ENCODE peak calls at places on chromosomes 2 and 18, in seven cellular contexts. J, U, Z, H, T, Q and W are unnamed samples. For H3K4me1, the result is how much of the 10 kb centered on the place peaks cover.

GRCh38 chr2:170163666-170164065 is 14.3 kb upstream of the MYO3B start:
- DNase-seq in J (no peak), U (no peak), Z (no peak), H (no peak), T (no peak), Q (no peak), W (no peak)

GRCh38 chr2:182951948-182952663 is 85.7 kb upstream of the FRZB start:
- DNase-seq in J (no peak), U (no peak), Z (no peak), H (no peak), T (no peak), Q (no peak), W (no peak)

GRCh38 chr2:46119453-46119852 is 177.8 kb upstream of the EPAS1 start:
- DNase-seq in J (no peak), U (no peak), Z (no peak), H (no peak), T (no peak), Q (no peak), W (no peak)

GRCh38 chr2:63488118-63488713 is 100.1 kb downstream of the WDPCP start:
- DNase-seq in J (no peak), U (no peak), Z (peak), H (peak), T (peak), Q (no peak), W (no peak)

GRCh38 chr2:8546319-8547283 is 135.3 kb upstream of the ID2 start:
- DNase-seq in J (peak), U (peak), Z (no peak), H (peak), T (no peak), Q (no peak), W (no peak)

GRCh38 chr2:69915050-69915945 is at the start of gene MXD1:
- DNase-seq in J (peak), U (peak), Z (peak), H (peak), T (no peak), Q (no peak), W (no peak)

GRCh38 chr2:145066151-145066661 is 546.3 kb upstream of the ZEB2 start:
- DNase-seq in J (no peak), U (no peak), Z (peak), H (no peak), T (peak), Q (no peak), W (no peak)

GRCh38 chr2:127154985-127155650 is 48.2 kb upstream of the BIN1 start:
- DNase-seq in J (no peak), U (no peak), Z (no peak), H (no peak), T (no peak), Q (peak), W (no peak)

GRCh38 chr18:31203086-31203793 is 40.6 kb upstream of the DSC1 start:
- DNase-seq in J (peak), U (peak), Z (peak), H (no peak), T (no peak), Q (no peak), W (no peak)

GRCh38 chr2:68171684-68172083 is 14.0 kb downstream of the PNO1 start:
- DNase-seq in J (no peak), U (no peak), Z (no peak), H (no peak), T (no peak), Q (no peak), W (no peak)

GRCh38 chr2:160075171-160075570 is 12.8 kb upstream of the PLA2R1 start:
- DNase-seq in J (no peak), U (peak), Z (peak), H (no peak), T (no peak), Q (no peak), W (no peak)

GRCh38 chr2:102619414-102620319 is at the start of gene SLC9A2:
- DNase-seq in J (no peak), U (peak), Z (peak), H (no peak), T (no peak), Q (no peak), W (no peak)

GRCh38 chr2:12759248-12759647 is 42.5 kb downstream of the TRIB2 start:
- DNase-seq in J (no peak), U (no peak), Z (no peak), H (no peak), T (no peak), Q (no peak), W (no peak)

GRCh38 chr2:12819098-12819465 is 102.3 kb downstream of the TRIB2 start:
- DNase-seq in J (peak), U (peak), Z (peak), H (peak), T (peak), Q (peak), W (no peak)

GRCh38 chr2:68438455-68439303 is 28.4 kb downstream of the FBXO48 start:
- DNase-seq in J (no peak), U (no peak), Z (no peak), H (no peak), T (no peak), Q (no peak), W (no peak)

GRCh38 chr2:53210538-53210937 is 557.1 kb upstream of the CHAC2 start:
- DNase-seq in J (no peak), U (no peak), Z (no peak), H (no peak), T (no peak), Q (no peak), W (no peak)

GRCh38 chr2:151260492-151261239 is 997 bp downstream of the RBM43 start:
- DNase-seq in J (no peak), U (no peak), Z (no peak), H (no peak), T (no peak), Q (no peak), W (no peak)

GRCh38 chr2:120658285-120659158 is 77.1 kb upstream of the GLI2 start:
- DNase-seq in J (no peak), U (peak), Z (no peak), H (no peak), T (no peak), Q (no peak), W (no peak)

GRCh38 chr2:202044777-202045176 is 11.1 kb downstream of the FZD7 start:
- DNase-seq in J (no peak), U (no peak), Z (no peak), H (no peak), T (no peak), Q (no peak), W (no peak)

GRCh38 chr2:43074592-43075053 is 151.8 kb downstream of the ZFP36L2 start:
- DNase-seq in J (no peak), U (no peak), Z (no peak), H (no peak), T (no peak), Q (no peak), W (no peak)

DNA sequence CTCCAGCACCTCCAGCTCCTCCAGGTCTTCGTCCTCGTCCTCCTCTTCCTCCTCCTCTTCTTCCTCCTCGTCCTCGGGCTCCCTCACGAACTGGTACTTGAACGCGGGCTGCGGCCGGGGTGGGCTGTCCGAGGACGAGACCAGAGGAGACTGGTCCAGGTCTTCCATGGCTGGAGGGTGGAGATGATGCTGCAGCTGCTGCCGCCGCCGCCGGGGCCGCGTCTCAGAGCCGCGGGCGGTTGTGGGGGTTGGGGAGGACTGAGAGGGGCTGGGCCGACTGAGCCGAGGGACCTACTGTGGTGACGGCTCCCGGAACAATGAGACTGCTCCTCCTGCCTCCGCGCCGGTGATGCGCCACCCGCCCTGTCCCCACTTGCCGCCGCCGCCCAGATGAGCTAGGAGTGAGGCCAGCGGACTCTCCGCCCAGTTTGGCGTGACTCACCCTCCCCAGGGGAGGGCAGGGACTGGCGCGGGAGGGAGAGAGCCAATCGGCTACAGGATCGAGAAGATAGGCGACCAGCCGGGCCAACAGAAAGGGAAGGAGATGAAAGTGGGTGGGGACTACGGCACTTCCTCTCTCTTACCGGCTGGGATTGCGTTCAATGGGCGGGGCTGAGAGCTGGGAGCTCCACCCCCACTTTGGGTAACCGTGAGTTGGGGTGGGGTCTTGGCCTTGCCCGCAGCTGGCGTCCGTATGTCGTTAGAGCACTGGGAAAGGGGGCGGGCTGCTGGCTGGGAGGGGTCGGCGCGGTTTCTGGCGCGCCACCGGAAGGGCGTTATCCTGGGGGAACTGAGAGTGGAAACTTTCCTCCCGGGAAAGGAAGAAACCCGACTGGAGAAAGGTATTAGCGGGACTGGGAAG is at the start of gene RTN4:
- DNase-seq in J (peak), U (peak), Z (peak), H (peak), T (peak), Q (peak), W (peak)
- TF ChIP-seq CTCF in J (no peak), U (no peak), Z (no peak), H (peak), T (no peak), Q (no peak), W (no peak)

GRCh38 chr18:63302647-63303405 is 16.7 kb downstream of the BCL2 start:
- DNase-seq in J (no peak), U (no peak), Z (no peak), H (no peak), T (no peak), Q (no peak), W (no peak)
- H3K4me3 ChIP-seq in J (no peak), U (no peak), Z (no peak), H (no peak), T (no peak), Q (no peak), W (no peak)

GRCh38 chr2:20473128-20473527 is 26.3 kb downstream of the RHOB start:
- DNase-seq in J (no peak), U (peak), Z (no peak), H (no peak), T (no peak), Q (no peak), W (no peak)
- H3K4me1 ChIP-seq in J (under half), U (under half), Z (under half), H (under half), T (under half), Q (under half), W (under half)

GRCh38 chr2:218168016-218168415 is 1.3 kb upstream of the CXCR1 start:
- DNase-seq in J (no peak), U (no peak), Z (no peak), H (no peak), T (no peak), Q (no peak), W (no peak)
- TF ChIP-seq CTCF in J (no peak), U (no peak), Z (no peak), H (no peak), T (no peak), Q (no peak), W (no peak)

GRCh38 chr2:111705711-111706323 is 178.2 kb downstream of the ANAPC1 start:
- DNase-seq in J (no peak), U (no peak), Z (no peak), H (no peak), T (no peak), Q (no peak), W (no peak)
- H3K4me3 ChIP-seq in J (no peak), U (no peak), Z (no peak), H (no peak), T (no peak), Q (no peak), W (no peak)

GRCh38 chr18:7626175-7626921 is 59.2 kb downstream of the PTPRM start:
- DNase-seq in J (no peak), U (no peak), Z (no peak), H (no peak), T (no peak), Q (no peak), W (no peak)

GRCh38 chr18:7630731-7631442 is 63.8 kb downstream of the PTPRM start:
- DNase-seq in J (no peak), U (no peak), Z (no peak), H (no peak), T (no peak), Q (no peak), W (no peak)

GRCh38 chr18:7632152-7633098 is 65.3 kb downstream of the PTPRM start:
- DNase-seq in J (no peak), U (no peak), Z (no peak), H (no peak), T (no peak), Q (no peak), W (no peak)

GRCh38 chr18:7626922-7627440 is 59.9 kb downstream of the PTPRM start:
- DNase-seq in J (no peak), U (no peak), Z (no peak), H (no peak), T (peak), Q (no peak), W (no peak)

DNA sequence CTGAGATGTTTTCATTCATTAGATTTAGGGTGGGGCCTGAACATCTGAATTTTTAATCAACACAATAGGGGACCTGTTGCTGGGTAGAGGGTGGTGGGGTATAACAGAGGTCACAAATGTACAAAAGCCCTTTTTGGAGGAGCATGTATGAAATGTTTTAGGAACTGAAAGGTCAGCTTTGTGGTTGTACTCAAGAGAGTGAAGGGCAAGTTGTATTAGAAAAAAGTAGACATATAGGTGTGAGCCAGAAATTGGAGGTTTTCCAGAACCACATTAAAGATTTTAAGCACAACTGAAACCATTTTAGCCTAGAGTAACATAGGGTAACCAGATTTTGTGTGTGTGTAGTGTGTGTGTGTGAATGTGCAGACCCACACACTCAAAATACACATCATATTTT is 62.3 kb downstream of the PTPRM start:
- DNase-seq in J (no peak), U (no peak), Z (no peak), H (no peak), T (no peak), Q (no peak), W (no peak)
- H3K4me1 ChIP-seq in J (under half), U (under half), Z (under half), H (under half), T (under half), Q (half or more), W (under half)

DNA sequence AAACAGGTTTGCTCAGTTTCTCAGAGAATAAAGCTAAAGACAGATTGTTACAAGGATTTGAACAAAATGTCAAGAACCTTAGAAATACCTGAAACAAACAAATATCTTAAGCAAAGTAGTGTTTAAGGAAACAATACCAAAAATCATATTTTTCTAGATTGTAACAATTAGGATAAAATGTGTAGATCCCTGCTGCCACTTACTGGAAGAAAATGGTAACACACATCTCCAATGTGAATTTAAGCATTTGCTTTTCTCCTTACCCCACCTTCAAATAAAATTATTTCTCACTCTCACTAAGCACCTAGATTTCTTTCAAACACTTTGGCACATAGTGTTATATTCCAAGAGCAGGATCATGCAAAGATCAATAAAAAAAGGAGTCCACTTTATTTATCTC is 34.9 kb downstream of the SUCLG1 start:
- DNase-seq in J (no peak), U (no peak), Z (no peak), H (no peak), T (no peak), Q (no peak), W (no peak)
- TF ChIP-seq CTCF in J (peak), U (peak), Z (no peak), H (peak), T (peak), Q (no peak), W (peak)

GRCh38 chr18:39186008-39186407 is 1620.4 kb upstream of the CELF4 start:
- DNase-seq in J (no peak), U (no peak), Z (no peak), H (no peak), T (no peak), Q (no peak), W (no peak)
- H3K4me3 ChIP-seq in J (no peak), U (no peak), Z (no peak), H (no peak), T (no peak), Q (no peak), W (no peak)

GRCh38 chr2:197241590-197241989 is 69.0 kb downstream of the ANKRD44 start:
- DNase-seq in J (no peak), U (no peak), Z (no peak), H (no peak), T (no peak), Q (no peak), W (no peak)
- H3K4me1 ChIP-seq in J (under half), U (under half), Z (under half), H (under half), T (under half), Q (under half), W (half or more)